ENCODE peak calls at places on chromosomes 13 and 19, in ten cellular contexts. One of them, this sample, is unnamed.

GRCh38 chr13:47237571-47237970 is 340.7 kb upstream of the HTR2A start:
- DNase-seq in neural progenitor cell: no peak
- DNase-seq in heart left ventricle: no peak
- DNase-seq in breast epithelium: no peak
- DNase-seq in left ventricle myocardium inferior: no peak
- DNase-seq in ovary: no peak
- DNase-seq in uterus: no peak
- DNase-seq in stomach: no peak
- DNase-seq in MM.1S: no peak
- DNase-seq in brain microvascular endothelial cell: no peak
- DNase-seq in this sample: no peak

GRCh38 chr19:19372656-19373416 is 32.6 kb upstream of the GATAD2A start:
- DNase-seq in neural progenitor cell: no peak
- DNase-seq in heart left ventricle: peak; percentile 83
- DNase-seq in breast epithelium: no peak
- DNase-seq in left ventricle myocardium inferior: peak; percentile 66
- DNase-seq in ovary: no peak
- DNase-seq in uterus: peak; percentile 58
- DNase-seq in stomach: peak; percentile 74
- DNase-seq in MM.1S: peak; percentile 83
- DNase-seq in brain microvascular endothelial cell: peak; percentile 37
- DNase-seq in this sample: no peak

GRCh38 chr19:33252418-33252962 is 26.8 kb upstream of the SLC7A10 start:
- DNase-seq in neural progenitor cell: no peak
- DNase-seq in heart left ventricle: no peak
- DNase-seq in breast epithelium: no peak
- DNase-seq in left ventricle myocardium inferior: no peak
- DNase-seq in ovary: no peak
- DNase-seq in uterus: no peak
- DNase-seq in stomach: no peak
- DNase-seq in MM.1S: no peak
- DNase-seq in brain microvascular endothelial cell: no peak
- DNase-seq in this sample: no peak

GRCh38 chr19:50705422-50706019 is 14.1 kb downstream of the SHANK1 start:
- DNase-seq in neural progenitor cell: peak; percentile 75
- DNase-seq in heart left ventricle: no peak
- DNase-seq in breast epithelium: no peak
- DNase-seq in left ventricle myocardium inferior: no peak
- DNase-seq in ovary: no peak
- DNase-seq in uterus: no peak
- DNase-seq in stomach: no peak
- DNase-seq in MM.1S: peak; percentile 19
- DNase-seq in brain microvascular endothelial cell: peak; percentile 68
- DNase-seq in this sample: peak; percentile 67

GRCh38 chr19:46892252-46893179 is 31.7 kb downstream of the ARHGAP35 start:
- DNase-seq in neural progenitor cell: no peak
- DNase-seq in heart left ventricle: no peak
- DNase-seq in breast epithelium: no peak
- DNase-seq in left ventricle myocardium inferior: no peak
- DNase-seq in ovary: no peak
- DNase-seq in uterus: no peak
- DNase-seq in stomach: no peak
- DNase-seq in MM.1S: no peak
- DNase-seq in brain microvascular endothelial cell: no peak
- DNase-seq in this sample: no peak

GRCh38 chr13:72953391-72953960 is 105.3 kb upstream of the KLF5 start:
- DNase-seq in neural progenitor cell: no peak
- DNase-seq in heart left ventricle: no peak
- DNase-seq in breast epithelium: peak; percentile 29
- DNase-seq in left ventricle myocardium inferior: no peak
- DNase-seq in ovary: no peak
- DNase-seq in uterus: no peak
- DNase-seq in stomach: peak; percentile 79
- DNase-seq in MM.1S: no peak
- DNase-seq in brain microvascular endothelial cell: no peak
- DNase-seq in this sample: no peak

GRCh38 chr19:11737964-11738745 is 591 bp downstream of the ZNF823 start:
- DNase-seq in neural progenitor cell: peak; percentile 71
- DNase-seq in heart left ventricle: peak; percentile 18
- DNase-seq in breast epithelium: peak; percentile 35
- DNase-seq in left ventricle myocardium inferior: peak; percentile 31
- DNase-seq in ovary: peak; percentile 37
- DNase-seq in uterus: peak; percentile 23
- DNase-seq in stomach: peak; percentile 82
- DNase-seq in MM.1S: peak; percentile 66
- DNase-seq in brain microvascular endothelial cell: peak; percentile 9
- DNase-seq in this sample: peak; percentile 54

GRCh38 chr19:55766466-55766865 is 2.5 kb upstream of the RFPL4AL1 start:
- DNase-seq in neural progenitor cell: no peak
- DNase-seq in heart left ventricle: no peak
- DNase-seq in breast epithelium: no peak
- DNase-seq in left ventricle myocardium inferior: no peak
- DNase-seq in ovary: no peak
- DNase-seq in uterus: no peak
- DNase-seq in stomach: no peak
- DNase-seq in MM.1S: peak; percentile 33
- DNase-seq in brain microvascular endothelial cell: no peak
- DNase-seq in this sample: no peak

GRCh38 chr13:100089633-100090032 is 740 bp downstream of the PCCA start:
- DNase-seq in neural progenitor cell: no peak
- DNase-seq in heart left ventricle: no peak
- DNase-seq in breast epithelium: no peak
- DNase-seq in left ventricle myocardium inferior: no peak
- DNase-seq in ovary: no peak
- DNase-seq in uterus: no peak
- DNase-seq in stomach: no peak
- DNase-seq in MM.1S: peak; percentile 51
- DNase-seq in brain microvascular endothelial cell: no peak
- DNase-seq in this sample: no peak

DNA sequence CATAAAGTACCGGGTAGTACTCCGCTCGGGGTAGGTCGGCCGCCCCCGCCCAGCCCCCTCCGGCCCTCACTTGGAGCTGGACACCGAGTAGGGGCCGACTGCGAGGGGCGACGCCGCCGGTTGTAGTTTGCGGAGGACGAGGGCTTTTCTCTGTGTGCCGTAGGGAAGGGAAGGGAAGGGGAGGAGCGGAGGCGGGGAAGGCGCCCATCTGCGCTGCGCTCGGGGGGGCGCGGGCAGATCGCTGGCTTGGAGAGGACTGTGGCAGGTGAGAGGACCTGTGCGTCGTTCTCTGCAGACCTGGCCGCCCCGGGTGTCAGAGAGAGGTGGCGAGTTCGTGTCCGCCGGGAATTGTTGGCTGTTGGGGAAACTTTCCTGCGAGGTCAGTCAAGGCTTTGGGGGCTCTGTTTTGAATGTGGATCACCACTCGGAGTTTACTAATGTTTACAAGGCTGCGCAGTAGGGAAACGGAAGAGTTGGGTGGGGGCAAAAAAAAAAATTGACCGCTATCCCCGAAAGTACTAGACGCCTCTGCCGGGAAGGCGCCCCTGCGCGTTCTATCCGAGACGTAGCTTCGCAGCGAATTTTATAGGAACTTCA is 1.4 kb downstream of the ING1 start:
- DNase-seq in neural progenitor cell: peak; percentile 74
- DNase-seq in heart left ventricle: peak; percentile 77
- DNase-seq in breast epithelium: peak; percentile 59
- DNase-seq in left ventricle myocardium inferior: peak; percentile 74
- DNase-seq in ovary: peak; percentile 81
- DNase-seq in uterus: peak; percentile 66
- DNase-seq in stomach: peak; percentile 55
- DNase-seq in MM.1S: peak; percentile 43
- DNase-seq in brain microvascular endothelial cell: peak; percentile 18
- DNase-seq in this sample: peak; percentile 58
- TF ChIP-seq CTCF in neural progenitor cell: no peak
- TF ChIP-seq CTCF in heart left ventricle: no peak
- TF ChIP-seq CTCF in breast epithelium: no peak
- TF ChIP-seq CTCF in left ventricle myocardium inferior: no peak
- TF ChIP-seq CTCF in ovary: no peak
- TF ChIP-seq CTCF in uterus: no peak
- TF ChIP-seq CTCF in stomach: peak; percentile 19
- TF ChIP-seq CTCF in MM.1S: no peak
- TF ChIP-seq CTCF in brain microvascular endothelial cell: peak; percentile 22
- TF ChIP-seq CTCF in this sample: no peak

GRCh38 chr13:44573071-44573470 is 3.1 kb downstream of the TSC22D1 start:
- DNase-seq in neural progenitor cell: peak; percentile 60
- DNase-seq in heart left ventricle: no peak
- DNase-seq in breast epithelium: no peak
- DNase-seq in left ventricle myocardium inferior: no peak
- DNase-seq in ovary: no peak
- DNase-seq in uterus: no peak
- DNase-seq in stomach: no peak
- DNase-seq in MM.1S: no peak
- DNase-seq in brain microvascular endothelial cell: no peak
- DNase-seq in this sample: no peak

GRCh38 chr13:44575035-44575434 is 1.1 kb downstream of the TSC22D1 start:
- DNase-seq in neural progenitor cell: no peak
- DNase-seq in heart left ventricle: no peak
- DNase-seq in breast epithelium: no peak
- DNase-seq in left ventricle myocardium inferior: no peak
- DNase-seq in ovary: no peak
- DNase-seq in uterus: no peak
- DNase-seq in stomach: no peak
- DNase-seq in MM.1S: no peak
- DNase-seq in brain microvascular endothelial cell: no peak
- DNase-seq in this sample: no peak

GRCh38 chr13:44574466-44574855 is 1.7 kb downstream of the TSC22D1 start:
- DNase-seq in neural progenitor cell: peak; percentile 15
- DNase-seq in heart left ventricle: no peak
- DNase-seq in breast epithelium: no peak
- DNase-seq in left ventricle myocardium inferior: no peak
- DNase-seq in ovary: no peak
- DNase-seq in uterus: no peak
- DNase-seq in stomach: no peak
- DNase-seq in MM.1S: no peak
- DNase-seq in brain microvascular endothelial cell: no peak
- DNase-seq in this sample: no peak

GRCh38 chr13:44575741-44576395 is at the start of gene TSC22D1:
- DNase-seq in neural progenitor cell: peak; percentile 66
- DNase-seq in heart left ventricle: peak; percentile 44
- DNase-seq in breast epithelium: no peak
- DNase-seq in left ventricle myocardium inferior: peak; percentile 42
- DNase-seq in ovary: peak; percentile 59
- DNase-seq in uterus: peak; percentile 38
- DNase-seq in stomach: peak; percentile 51
- DNase-seq in MM.1S: peak; percentile 44
- DNase-seq in brain microvascular endothelial cell: peak; percentile 45
- DNase-seq in this sample: peak; percentile 48

GRCh38 chr13:44573790-44574465 is 2.2 kb downstream of the TSC22D1 start:
- DNase-seq in neural progenitor cell: peak; percentile 60
- DNase-seq in heart left ventricle: no peak
- DNase-seq in breast epithelium: no peak
- DNase-seq in left ventricle myocardium inferior: no peak
- DNase-seq in ovary: no peak
- DNase-seq in uterus: no peak
- DNase-seq in stomach: peak; percentile 67
- DNase-seq in MM.1S: no peak
- DNase-seq in brain microvascular endothelial cell: peak; percentile 65
- DNase-seq in this sample: peak; percentile 50
- H3K4me3 ChIP-seq in neural progenitor cell: peak overlapping the region; percentile 94
- H3K4me3 ChIP-seq in heart left ventricle: no peak overlapping the region
- H3K4me3 ChIP-seq in breast epithelium: peak overlapping the region; percentile 26
- H3K4me3 ChIP-seq in left ventricle myocardium inferior: peak overlapping the region; percentile 95
- H3K4me3 ChIP-seq in ovary: no peak overlapping the region
- H3K4me3 ChIP-seq in uterus: no peak overlapping the region
- H3K4me3 ChIP-seq in stomach: peak overlapping the region; percentile 87
- H3K4me3 ChIP-seq in MM.1S: no peak overlapping the region
- H3K4me3 ChIP-seq in brain microvascular endothelial cell: peak overlapping the region; percentile 87
- H3K4me3 ChIP-seq in this sample: peak overlapping the region; percentile 30

GRCh38 chr19:1529430-1529816 is 5.5 kb downstream of the PLK5 start:
- DNase-seq in neural progenitor cell: no peak
- DNase-seq in heart left ventricle: no peak
- DNase-seq in breast epithelium: no peak
- DNase-seq in left ventricle myocardium inferior: no peak
- DNase-seq in ovary: no peak
- DNase-seq in uterus: no peak
- DNase-seq in stomach: no peak
- DNase-seq in MM.1S: no peak
- DNase-seq in brain microvascular endothelial cell: no peak
- DNase-seq in this sample: no peak
- H3K27me3 ChIP-seq in neural progenitor cell: peaks cover 35% of the 10 kb centered on the region
- H3K27me3 ChIP-seq in heart left ventricle: peaks cover 43% of the 10 kb centered on the region
- H3K27me3 ChIP-seq in breast epithelium: peaks cover 37% of the 10 kb centered on the region
- H3K27me3 ChIP-seq in left ventricle myocardium inferior: peaks cover 90% of the 10 kb centered on the region
- H3K27me3 ChIP-seq in ovary: no peaks in the 10 kb centered on the region
- H3K27me3 ChIP-seq in uterus: no peaks in the 10 kb centered on the region
- H3K27me3 ChIP-seq in stomach: peaks cover 93% of the 10 kb centered on the region
- H3K27me3 ChIP-seq in MM.1S: peaks cover 91% of the 10 kb centered on the region
- H3K27me3 ChIP-seq in brain microvascular endothelial cell: peaks cover 13% of the 10 kb centered on the region
- H3K27me3 ChIP-seq in this sample: peaks cover 61% of the 10 kb centered on the region

GRCh38 chr13:24865158-24865557 is 101.2 kb downstream of the RNF17 start:
- DNase-seq in neural progenitor cell: no peak
- DNase-seq in heart left ventricle: no peak
- DNase-seq in breast epithelium: no peak
- DNase-seq in left ventricle myocardium inferior: no peak
- DNase-seq in ovary: no peak
- DNase-seq in uterus: no peak
- DNase-seq in stomach: no peak
- DNase-seq in MM.1S: no peak
- DNase-seq in brain microvascular endothelial cell: no peak
- DNase-seq in this sample: no peak

GRCh38 chr13:24864579-24864978 is 100.6 kb downstream of the RNF17 start:
- DNase-seq in neural progenitor cell: no peak
- DNase-seq in heart left ventricle: no peak
- DNase-seq in breast epithelium: no peak
- DNase-seq in left ventricle myocardium inferior: no peak
- DNase-seq in ovary: no peak
- DNase-seq in uterus: no peak
- DNase-seq in stomach: no peak
- DNase-seq in MM.1S: no peak
- DNase-seq in brain microvascular endothelial cell: no peak
- DNase-seq in this sample: no peak

GRCh38 chr13:24868874-24869273 is 104.9 kb downstream of the RNF17 start:
- DNase-seq in neural progenitor cell: no peak
- DNase-seq in heart left ventricle: no peak
- DNase-seq in breast epithelium: no peak
- DNase-seq in left ventricle myocardium inferior: no peak
- DNase-seq in ovary: no peak
- DNase-seq in uterus: no peak
- DNase-seq in stomach: no peak
- DNase-seq in MM.1S: no peak
- DNase-seq in brain microvascular endothelial cell: no peak
- DNase-seq in this sample: no peak

GRCh38 chr13:24863748-24864540 is 100.0 kb downstream of the RNF17 start:
- DNase-seq in neural progenitor cell: no peak
- DNase-seq in heart left ventricle: no peak
- DNase-seq in breast epithelium: no peak
- DNase-seq in left ventricle myocardium inferior: no peak
- DNase-seq in ovary: no peak
- DNase-seq in uterus: no peak
- DNase-seq in stomach: no peak
- DNase-seq in MM.1S: peak; percentile 38
- DNase-seq in brain microvascular endothelial cell: no peak
- DNase-seq in this sample: no peak

DNA sequence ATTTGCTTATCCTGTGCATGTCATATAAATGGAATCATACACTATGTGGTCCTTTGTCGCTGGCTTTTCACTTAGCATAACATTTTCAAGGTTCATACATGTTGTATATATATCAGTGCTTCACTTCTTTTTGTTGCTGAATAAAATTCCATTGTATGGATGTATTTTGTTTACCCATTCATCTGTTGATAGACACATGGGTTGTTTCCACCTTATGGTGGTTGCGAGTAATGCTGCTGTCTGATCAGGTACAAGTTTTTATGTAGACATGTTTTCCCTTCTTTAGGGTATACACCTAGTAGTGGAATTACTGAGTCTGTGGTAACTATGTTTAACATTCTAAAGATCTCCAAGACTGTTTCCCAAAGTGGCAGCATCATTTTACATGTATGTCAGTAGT is 102.5 kb downstream of the RNF17 start:
- DNase-seq in neural progenitor cell: no peak
- DNase-seq in heart left ventricle: no peak
- DNase-seq in breast epithelium: no peak
- DNase-seq in left ventricle myocardium inferior: no peak
- DNase-seq in ovary: no peak
- DNase-seq in uterus: no peak
- DNase-seq in stomach: no peak
- DNase-seq in MM.1S: no peak
- DNase-seq in brain microvascular endothelial cell: no peak
- DNase-seq in this sample: no peak
- TF ChIP-seq CTCF in neural progenitor cell: no peak
- TF ChIP-seq CTCF in heart left ventricle: no peak
- TF ChIP-seq CTCF in breast epithelium: no peak
- TF ChIP-seq CTCF in left ventricle myocardium inferior: no peak
- TF ChIP-seq CTCF in ovary: no peak
- TF ChIP-seq CTCF in uterus: no peak
- TF ChIP-seq CTCF in stomach: no peak
- TF ChIP-seq CTCF in MM.1S: no peak
- TF ChIP-seq CTCF in brain microvascular endothelial cell: no peak
- TF ChIP-seq CTCF in this sample: no peak